ENCODE peak calls at places on chromosomes 16 and 17, in six cellular contexts. One of them, this sample, is unnamed.

GRCh38 chr17:3557768-3558583 is at the start of gene TRPV3:
- DNase-seq in ELF-1: peak
- DNase-seq in activated T-cell treated with anti-CD3 and anti-CD28 coated beads for 1 hour: peak
- DNase-seq in fibroblast of mammary gland: peak
- DNase-seq in substantia nigra: no peak
- DNase-seq in central memory CD4-positive, alpha-beta T cell: peak
- DNase-seq in this sample: peak

GRCh38 chr17:5912927-5913565 is 157.1 kb upstream of the WSCD1 start:
- DNase-seq in ELF-1: peak
- DNase-seq in activated T-cell treated with anti-CD3 and anti-CD28 coated beads for 1 hour: no peak
- DNase-seq in fibroblast of mammary gland: no peak
- DNase-seq in substantia nigra: peak
- DNase-seq in central memory CD4-positive, alpha-beta T cell: no peak
- DNase-seq in this sample: no peak

GRCh38 chr16:56357291-56357764 is 68.0 kb downstream of the AMFR start:
- DNase-seq in ELF-1: no peak
- DNase-seq in activated T-cell treated with anti-CD3 and anti-CD28 coated beads for 1 hour: no peak
- DNase-seq in fibroblast of mammary gland: peak
- DNase-seq in substantia nigra: no peak
- DNase-seq in central memory CD4-positive, alpha-beta T cell: no peak
- DNase-seq in this sample: no peak

GRCh38 chr17:58535431-58535830 is 21.0 kb upstream of the MTMR4 start:
- DNase-seq in ELF-1: no peak
- DNase-seq in activated T-cell treated with anti-CD3 and anti-CD28 coated beads for 1 hour: no peak
- DNase-seq in fibroblast of mammary gland: peak
- DNase-seq in substantia nigra: no peak
- DNase-seq in central memory CD4-positive, alpha-beta T cell: no peak
- DNase-seq in this sample: peak

GRCh38 chr16:2512920-2513404 is 790 bp upstream of the ATP6V0C start:
- DNase-seq in ELF-1: peak
- DNase-seq in activated T-cell treated with anti-CD3 and anti-CD28 coated beads for 1 hour: no peak
- DNase-seq in fibroblast of mammary gland: no peak
- DNase-seq in substantia nigra: no peak
- DNase-seq in central memory CD4-positive, alpha-beta T cell: no peak
- DNase-seq in this sample: no peak

GRCh38 chr17:61408151-61409041 is 8.8 kb downstream of the TBX2 start:
- DNase-seq in ELF-1: peak
- DNase-seq in activated T-cell treated with anti-CD3 and anti-CD28 coated beads for 1 hour: no peak
- DNase-seq in fibroblast of mammary gland: no peak
- DNase-seq in substantia nigra: no peak
- DNase-seq in central memory CD4-positive, alpha-beta T cell: no peak
- DNase-seq in this sample: no peak

GRCh38 chr17:80236911-80237310 is 16.7 kb downstream of the SLC26A11 start:
- DNase-seq in ELF-1: no peak
- DNase-seq in activated T-cell treated with anti-CD3 and anti-CD28 coated beads for 1 hour: no peak
- DNase-seq in fibroblast of mammary gland: no peak
- DNase-seq in substantia nigra: no peak
- DNase-seq in central memory CD4-positive, alpha-beta T cell: no peak
- DNase-seq in this sample: no peak

GRCh38 chr16:85258166-85258565 is 145.9 kb upstream of the CIBAR2 start:
- DNase-seq in ELF-1: no peak
- DNase-seq in activated T-cell treated with anti-CD3 and anti-CD28 coated beads for 1 hour: no peak
- DNase-seq in fibroblast of mammary gland: no peak
- DNase-seq in substantia nigra: no peak
- DNase-seq in central memory CD4-positive, alpha-beta T cell: no peak
- DNase-seq in this sample: no peak

GRCh38 chr17:73192219-73192893 is 499 bp upstream of the COG1 start:
- DNase-seq in ELF-1: peak
- DNase-seq in activated T-cell treated with anti-CD3 and anti-CD28 coated beads for 1 hour: no peak
- DNase-seq in fibroblast of mammary gland: peak
- DNase-seq in substantia nigra: peak
- DNase-seq in central memory CD4-positive, alpha-beta T cell: peak
- DNase-seq in this sample: peak

GRCh38 chr17:67386965-67387551 is 10.0 kb downstream of the PITPNC1 start:
- DNase-seq in ELF-1: peak
- DNase-seq in activated T-cell treated with anti-CD3 and anti-CD28 coated beads for 1 hour: peak
- DNase-seq in fibroblast of mammary gland: peak
- DNase-seq in substantia nigra: peak
- DNase-seq in central memory CD4-positive, alpha-beta T cell: no peak
- DNase-seq in this sample: peak

GRCh38 chr17:20925091-20925490 is 117.7 kb downstream of the USP22 start:
- DNase-seq in ELF-1: no peak
- DNase-seq in activated T-cell treated with anti-CD3 and anti-CD28 coated beads for 1 hour: no peak
- DNase-seq in fibroblast of mammary gland: peak
- DNase-seq in substantia nigra: no peak
- DNase-seq in central memory CD4-positive, alpha-beta T cell: no peak
- DNase-seq in this sample: peak

GRCh38 chr17:78358538-78359215 is 1.2 kb downstream of the SOCS3 start:
- DNase-seq in ELF-1: no peak
- DNase-seq in activated T-cell treated with anti-CD3 and anti-CD28 coated beads for 1 hour: no peak
- DNase-seq in fibroblast of mammary gland: no peak
- DNase-seq in substantia nigra: no peak
- DNase-seq in central memory CD4-positive, alpha-beta T cell: no peak
- DNase-seq in this sample: no peak

GRCh38 chr17:78037280-78037679 is 78.8 kb downstream of the TNRC6C start:
- DNase-seq in ELF-1: no peak
- DNase-seq in activated T-cell treated with anti-CD3 and anti-CD28 coated beads for 1 hour: no peak
- DNase-seq in fibroblast of mammary gland: no peak
- DNase-seq in substantia nigra: no peak
- DNase-seq in central memory CD4-positive, alpha-beta T cell: no peak
- DNase-seq in this sample: no peak

GRCh38 chr16:11264155-11264832 is 4.8 kb downstream of the TNP2 start:
- DNase-seq in ELF-1: no peak
- DNase-seq in activated T-cell treated with anti-CD3 and anti-CD28 coated beads for 1 hour: no peak
- DNase-seq in fibroblast of mammary gland: no peak
- DNase-seq in substantia nigra: no peak
- DNase-seq in central memory CD4-positive, alpha-beta T cell: no peak
- DNase-seq in this sample: no peak

GRCh38 chr16:64983983-64984382 is 137.9 kb downstream of the CDH11 start:
- DNase-seq in ELF-1: peak
- DNase-seq in activated T-cell treated with anti-CD3 and anti-CD28 coated beads for 1 hour: no peak
- DNase-seq in fibroblast of mammary gland: peak
- DNase-seq in substantia nigra: peak
- DNase-seq in central memory CD4-positive, alpha-beta T cell: no peak
- DNase-seq in this sample: peak

GRCh38 chr16:23842137-23842600 is 6.4 kb downstream of the PRKCB start:
- DNase-seq in ELF-1: no peak
- DNase-seq in activated T-cell treated with anti-CD3 and anti-CD28 coated beads for 1 hour: no peak
- DNase-seq in fibroblast of mammary gland: no peak
- DNase-seq in substantia nigra: no peak
- DNase-seq in central memory CD4-positive, alpha-beta T cell: no peak
- DNase-seq in this sample: no peak

GRCh38 chr16:59783191-59783590 is 1049.1 kb upstream of the GOT2 start:
- DNase-seq in ELF-1: no peak
- DNase-seq in activated T-cell treated with anti-CD3 and anti-CD28 coated beads for 1 hour: no peak
- DNase-seq in fibroblast of mammary gland: no peak
- DNase-seq in substantia nigra: no peak
- DNase-seq in central memory CD4-positive, alpha-beta T cell: no peak
- DNase-seq in this sample: no peak

This sample was measured in MCF 10A.